ENCODE peak calls at places on chromosomes 6 and 20, in nine cellular contexts. E is psoas muscle, Y is fibroblast of lung, J is colonic mucosa, O is right lobe of liver, T is sigmoid colon, R is stomach, Q is lower lobe of right lung, P is pancreas. U is an unnamed sample. For H3K4me1, the result is how much of the 10 kb centered on the place peaks cover.

GRCh38 chr20:40634891-40635290 is 54.1 kb downstream of the MAFB start:
- DNase-seq in T (no peak), Y (no peak), P (no peak), E (no peak), O (peak), J (no peak), R (no peak), Q (no peak), U (no peak)

GRCh38 chr6:146857180-146857959 is 258.6 kb downstream of the ADGB start:
- DNase-seq in P (peak), Q (peak), T (peak), Y (peak), J (peak), O (peak), R (peak), E (peak), U (peak)

GRCh38 chr6:31202259-31203166 is 32.0 kb upstream of the POU5F1 start:
- DNase-seq in T (no peak), Q (no peak), R (no peak), O (no peak), E (no peak), J (peak), P (no peak), Y (no peak), U (no peak)

GRCh38 chr20:400451-401275 is 7.4 kb upstream of the RBCK1 start:
- DNase-seq in Q (no peak), Y (no peak), J (no peak), R (no peak), P (no peak), E (no peak), O (no peak), T (no peak), U (no peak)

GRCh38 chr6:333379-334002 is 41.2 kb downstream of the DUSP22 start:
- DNase-seq in O (no peak), J (no peak), P (no peak), Y (no peak), E (no peak), Q (no peak), T (peak), R (no peak), U (no peak)

GRCh38 chr6:54988576-54988975 is 142.0 kb downstream of the FAM83B start:
- DNase-seq in T (no peak), Y (peak), Q (no peak), R (no peak), J (no peak), O (no peak), E (no peak), P (no peak), U (no peak)

GRCh38 chr6:158850807-158851115 is 31.6 kb upstream of the EZR start:
- DNase-seq in Q (no peak), P (no peak), J (no peak), R (no peak), Y (peak), O (no peak), E (no peak), T (no peak), U (no peak)

GRCh38 chr20:8389381-8390368 is 257.6 kb downstream of the PLCB1 start:
- DNase-seq in T (no peak), O (no peak), Y (peak), P (no peak), E (no peak), J (no peak), R (no peak), Q (no peak), U (no peak)

GRCh38 chr6:1608976-1609661 is 596 bp upstream of the FOXC1 start:
- DNase-seq in T (peak), J (no peak), Y (no peak), O (peak), E (peak), P (peak), Q (no peak), R (no peak), U (no peak)

GRCh38 chr6:168155193-168155592 is 76.2 kb upstream of the FRMD1 start:
- DNase-seq in J (no peak), Y (peak), T (peak), O (no peak), P (no peak), R (no peak), E (no peak), Q (no peak), U (no peak)

GRCh38 chr6:4801491-4802118 is 25.4 kb downstream of the CDYL start:
- DNase-seq in O (no peak), R (no peak), E (no peak), J (no peak), T (no peak), Y (no peak), P (no peak), Q (no peak), U (no peak)

GRCh38 chr6:33080127-33081089 is 4.6 kb downstream of the HLA-DPB1 start:
- DNase-seq in Q (peak), P (peak), Y (peak), O (peak), T (peak), J (peak), E (peak), R (no peak), U (no peak)

GRCh38 chr20:50701055-50701963 is 10.0 kb upstream of the RIPOR3 start:
- DNase-seq in T (no peak), Q (no peak), E (no peak), O (no peak), Y (no peak), R (no peak), P (no peak), J (no peak), U (no peak)

GRCh38 chr6:34992353-34992752 is 103.3 kb downstream of the ANKS1A start:
- DNase-seq in O (no peak), Y (no peak), R (no peak), P (no peak), T (no peak), E (no peak), Q (no peak), J (no peak), U (no peak)

GRCh38 chr20:53848304-53848703 is 222.1 kb downstream of the BCAS1 start:
- DNase-seq in P (no peak), O (no peak), E (no peak), T (no peak), Q (no peak), R (no peak), J (no peak), Y (no peak), U (no peak)
- H3K27ac ChIP-seq in P (no peak), O (no peak), E (no peak), T (no peak), Q (no peak), R (no peak), J (no peak), Y (no peak), U (no peak)

GRCh38 chr6:104957301-104958177 is 632 bp downstream of the LIN28B start:
- DNase-seq in Y (no peak), R (no peak), T (no peak), Q (no peak), J (no peak), E (no peak), P (no peak), O (no peak), U (no peak)

GRCh38 chr6:104958178-104958520 is 1.2 kb downstream of the LIN28B start:
- DNase-seq in J (no peak), E (no peak), T (no peak), O (no peak), Q (no peak), P (no peak), R (no peak), Y (no peak), U (no peak)

GRCh38 chr6:104956663-104957294 is at the start of gene LIN28B:
- DNase-seq in R (no peak), E (no peak), Q (no peak), Y (no peak), J (no peak), T (no peak), O (no peak), P (no peak), U (no peak)

GRCh38 chr6:104958720-104959452 is 2.0 kb downstream of the LIN28B start:
- DNase-seq in P (no peak), J (no peak), Q (no peak), Y (no peak), E (no peak), R (no peak), T (no peak), O (no peak), U (no peak)

GRCh38 chr6:104959453-104959858 is 2.5 kb downstream of the LIN28B start:
- DNase-seq in R (no peak), Y (no peak), P (no peak), E (no peak), O (no peak), Q (no peak), T (no peak), J (no peak), U (no peak)
- H3K4me3 ChIP-seq in R (no peak), Y (no peak), P (no peak), E (no peak), O (no peak), Q (no peak), T (no peak), J (no peak), U (no peak)

GRCh38 chr20:55038684-55039083 is 563.3 kb downstream of the DOK5 start:
- DNase-seq in O (no peak), R (no peak), J (no peak), Q (no peak), E (no peak), P (no peak), T (no peak), Y (no peak), U (no peak)
- H3K4me1 ChIP-seq in O (under half), R (under half), J (under half), Q (under half), E (under half), P (under half), T (under half), Y (under half), U (under half)

GRCh38 chr20:25031241-25031640 is 26.7 kb downstream of the ACSS1 start:
- DNase-seq in O (no peak), J (no peak), T (no peak), R (no peak), E (no peak), Q (no peak), Y (no peak), P (no peak), U (no peak)

GRCh38 chr20:25030649-25031026 is 27.3 kb downstream of the ACSS1 start:
- DNase-seq in R (no peak), Q (peak), J (no peak), E (peak), P (no peak), Y (no peak), T (no peak), O (no peak), U (no peak)

GRCh38 chr20:25032478-25033183 is 25.3 kb downstream of the ACSS1 start:
- DNase-seq in P (peak), Q (peak), T (peak), E (peak), J (peak), Y (no peak), O (no peak), R (peak), U (no peak)

GRCh38 chr20:25032065-25032477 is 25.9 kb downstream of the ACSS1 start:
- DNase-seq in P (no peak), Y (no peak), J (no peak), E (peak), R (no peak), T (no peak), O (no peak), Q (peak), U (no peak)

GRCh38 chr20:25030007-25030648 is 27.8 kb downstream of the ACSS1 start:
- DNase-seq in Q (peak), J (no peak), P (no peak), O (no peak), T (no peak), R (no peak), E (no peak), Y (no peak), U (no peak)
- H3K27ac ChIP-seq in Q (no peak), J (no peak), P (no peak), O (no peak), T (no peak), R (no peak), E (no peak), Y (no peak), U (no peak)

GRCh38 chr6:41074692-41075436 is 2.1 kb downstream of the NFYA start:
- DNase-seq in O (peak), Q (no peak), Y (no peak), J (no peak), E (no peak), P (no peak), T (no peak), R (no peak), U (no peak)
- H3K4me3 ChIP-seq in O (peak), Q (peak), Y (peak), J (peak), E (peak), P (peak), T (peak), R (peak), U (peak)

U was measured in naive thymus-derived CD4-positive, alpha-beta T cell.